ENCODE peak calls at places on chromosomes 6 and 20, in nine cellular contexts. Q is neural progenitor cell, P is GM23338, O is GM23248, C is A673, V is H1, W is GM12878, D is keratinocyte, Y is fibroblast of lung. T is an unnamed sample.

GRCh38 chr6:25127433-25127832 is 151.7 kb upstream of the CARMIL1 start:
- DNase-seq in Q (no peak), P (no peak), O (no peak), C (no peak), V (no peak), W (no peak), D (no peak), Y (no peak), T (no peak)

GRCh38 chr6:35441642-35442041 is 10.5 kb upstream of the FANCE start:
- DNase-seq in Q (no peak), P (no peak), O (no peak), C (no peak), V (no peak), W (no peak), D (no peak), Y (no peak), T (no peak)

GRCh38 chr20:34709836-34710567 is 5.9 kb downstream of the TP53INP2 start:
- DNase-seq in Q (peak; percentile 90), P (peak; percentile 68), O (peak; percentile 82), C (peak; percentile 70), V (no peak), W (no peak), D (no peak), Y (peak; percentile 66), T (peak; percentile 76)

GRCh38 chr20:50233325-50234212 is 42.9 kb downstream of the CEBPB start:
- DNase-seq in Q (no peak), P (no peak), O (no peak), C (no peak), V (no peak), W (no peak), D (no peak), Y (no peak), T (no peak)

GRCh38 chr6:21742238-21742660 is 148.7 kb downstream of the SOX4 start:
- DNase-seq in Q (no peak), P (peak; percentile 51), O (peak; percentile 65), C (peak; percentile 94), V (no peak), W (no peak), D (no peak), Y (peak; percentile 92), T (no peak)

GRCh38 chr6:157265630-157266029 is 57.7 kb downstream of the TMEM242 start:
- DNase-seq in Q (no peak), P (no peak), O (no peak), C (no peak), V (no peak), W (no peak), D (no peak), Y (no peak), T (no peak)

GRCh38 chr6:84027340-84028183 is 6.0 kb upstream of the MRAP2 start:
- DNase-seq in Q (no peak), P (no peak), O (peak; percentile 86), C (peak; percentile 50), V (no peak), W (no peak), D (peak; percentile 42), Y (peak; percentile 77), T (no peak)

GRCh38 chr20:60240986-60241385 is 282.8 kb downstream of the CDH26 start:
- DNase-seq in Q (no peak), P (no peak), O (no peak), C (no peak), V (no peak), W (no peak), D (no peak), Y (no peak), T (no peak)

GRCh38 chr6:160042788-160043301 is 74.0 kb downstream of the IGF2R start:
- DNase-seq in Q (no peak), P (no peak), O (peak; percentile 81), C (no peak), V (no peak), W (no peak), D (no peak), Y (peak; percentile 75), T (no peak)

GRCh38 chr20:19828233-19828632 is 70.2 kb downstream of the RIN2 start:
- DNase-seq in Q (no peak), P (no peak), O (no peak), C (peak; percentile 55), V (no peak), W (peak; percentile 68), D (peak; percentile 33), Y (peak; percentile 71), T (peak; percentile 89)

GRCh38 chr6:72626126-72626525 is 4.3 kb downstream of the KCNQ5 start:
- DNase-seq in Q (no peak), P (no peak), O (no peak), C (no peak), V (no peak), W (peak; percentile 77), D (no peak), Y (no peak), T (no peak)

GRCh38 chr6:168035661-168036616 is 38.5 kb downstream of the KIF25 start:
- DNase-seq in Q (peak; percentile 25), P (no peak), O (peak; percentile 64), C (peak; percentile 56), V (no peak), W (no peak), D (no peak), Y (peak; percentile 76), T (no peak)
- TF ChIP-seq EZH2 in Q (no peak), P (no peak), O (no peak), C (no peak), V (no peak), W (no peak), D (no peak), Y (no peak), T (no peak)

GRCh38 chr6:41408982-41409381 is 73.6 kb downstream of the NCR2 start:
- DNase-seq in Q (peak; percentile 77), P (peak; percentile 41), O (no peak), C (no peak), V (no peak), W (no peak), D (no peak), Y (no peak), T (no peak)

GRCh38 chr6:41406821-41407787 is 71.7 kb downstream of the NCR2 start:
- DNase-seq in Q (peak; percentile 74), P (peak; percentile 80), O (no peak), C (no peak), V (no peak), W (no peak), D (no peak), Y (peak; percentile 14), T (no peak)

GRCh38 chr6:41411961-41412360 is 76.6 kb downstream of the NCR2 start:
- DNase-seq in Q (no peak), P (no peak), O (peak; percentile 15), C (no peak), V (no peak), W (no peak), D (no peak), Y (peak; percentile 11), T (no peak)

GRCh38 chr6:41408576-41408975 is 73.2 kb downstream of the NCR2 start:
- DNase-seq in Q (peak; percentile 73), P (peak; percentile 70), O (no peak), C (no peak), V (no peak), W (no peak), D (no peak), Y (no peak), T (no peak)

GRCh38 chr6:41409489-41409888 is 74.1 kb downstream of the NCR2 start:
- DNase-seq in Q (no peak), P (no peak), O (no peak), C (no peak), V (no peak), W (no peak), D (no peak), Y (no peak), T (no peak)
- TF ChIP-seq EZH2 in Q (no peak), P (peak; percentile 60), O (no peak), C (no peak), V (peak; percentile 34), W (no peak), D (no peak), Y (no peak), T (no peak)

GRCh38 chr6:2019051-2019450 is 226.4 kb downstream of the GMDS start:
- DNase-seq in Q (no peak), P (no peak), O (no peak), C (no peak), V (no peak), W (no peak), D (no peak), Y (no peak), T (no peak)

GRCh38 chr6:2026133-2026532 is 219.3 kb downstream of the GMDS start:
- DNase-seq in Q (no peak), P (no peak), O (no peak), C (peak; percentile 32), V (no peak), W (no peak), D (no peak), Y (peak; percentile 64), T (no peak)

GRCh38 chr6:2016040-2016439 is 229.4 kb downstream of the GMDS start:
- DNase-seq in Q (no peak), P (no peak), O (no peak), C (no peak), V (no peak), W (no peak), D (no peak), Y (no peak), T (no peak)

GRCh38 chr6:2021713-2022125 is 223.7 kb downstream of the GMDS start:
- DNase-seq in Q (peak; percentile 33), P (no peak), O (peak; percentile 63), C (peak; percentile 92), V (no peak), W (no peak), D (peak; percentile 19), Y (peak; percentile 77), T (no peak)

DNA sequence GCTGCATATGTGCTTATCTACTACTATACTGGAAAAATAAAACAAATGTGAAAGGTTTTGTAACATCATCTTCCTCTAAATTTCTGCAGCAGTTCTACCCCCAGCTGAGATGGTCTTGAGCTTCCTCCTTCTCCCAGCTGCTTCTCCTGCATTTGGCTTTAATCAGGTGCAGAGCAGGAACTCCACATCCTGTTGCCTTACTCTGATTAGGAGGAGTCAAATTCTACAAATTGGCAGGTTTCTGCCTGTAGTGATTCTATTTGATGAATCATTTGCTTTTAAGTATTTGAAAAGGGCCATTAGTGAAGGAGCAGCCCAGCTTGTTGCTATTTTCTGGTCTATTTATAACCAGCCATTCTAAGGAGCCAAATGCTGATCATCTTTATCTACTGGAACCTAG is 224.5 kb downstream of the GMDS start:
- DNase-seq in Q (no peak), P (peak; percentile 51), O (peak; percentile 54), C (peak; percentile 65), V (no peak), W (no peak), D (peak; percentile 19), Y (peak; percentile 69), T (no peak)
- TF ChIP-seq EZH2 in Q (no peak), P (no peak), O (no peak), C (no peak), V (no peak), W (no peak), D (no peak), Y (no peak), T (no peak)

DNA sequence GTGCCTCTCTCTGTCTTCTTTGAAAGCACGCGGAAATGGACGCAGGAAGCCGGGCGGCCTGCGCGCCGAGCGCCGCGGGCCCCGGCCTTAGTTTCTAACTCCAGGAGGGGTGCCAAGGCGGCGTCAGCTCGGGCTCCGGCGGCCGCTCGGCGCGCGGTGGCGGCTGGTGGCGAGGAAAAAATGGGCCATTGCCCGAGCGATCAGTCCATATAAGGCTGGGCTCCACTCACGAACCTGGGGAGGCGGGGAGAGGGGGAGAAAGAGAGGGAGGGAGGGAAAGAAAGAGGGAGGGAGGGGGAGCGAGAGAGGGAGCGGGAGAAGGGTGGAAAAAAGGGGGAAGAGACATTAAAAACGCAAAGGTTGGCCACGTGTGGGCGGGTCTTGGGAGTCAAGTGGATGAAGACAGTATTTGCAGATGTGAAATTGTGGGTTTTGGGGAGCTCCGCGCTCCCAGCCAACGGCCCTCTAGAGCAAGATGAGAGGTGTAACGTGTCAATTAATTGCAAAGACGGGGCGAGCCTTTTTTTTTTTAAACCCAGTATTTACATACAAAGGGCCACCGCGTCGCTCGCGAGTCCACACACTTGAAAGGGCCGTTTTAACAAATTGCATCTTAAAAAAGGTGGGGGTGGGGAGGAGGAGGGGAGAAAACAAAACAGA is at the start of gene NKX2-2:
- DNase-seq in Q (peak; percentile 49), P (peak; percentile 82), O (no peak), C (peak; percentile 94), V (no peak), W (no peak), D (no peak), Y (peak; percentile 56), T (no peak)
- TF ChIP-seq EZH2 in Q (peak; percentile 92), P (peak; percentile 79), O (peak; percentile 98), C (no peak), V (no peak), W (no peak), D (peak; percentile 96), Y (peak; percentile 82), T (no peak)